ENCODE peak calls at places on chromosomes 13 and 19, in ten cellular contexts. W, E, C, S, A, M, G, B, O and Z are unnamed samples.

GRCh38 chr19:2638417-2638940 is 64.0 kb downstream of the GNG7 start:
- DNase-seq in G (no peak), O (no peak), E (no peak), A (no peak), M (no peak), B (no peak), S (no peak), W (no peak), C (no peak), Z (no peak)

GRCh38 chr19:46404039-46404883 is 9.1 kb downstream of the CCDC8 start:
- DNase-seq in E (peak), C (peak), G (no peak), O (peak), A (peak), B (no peak), M (no peak), W (peak), S (no peak), Z (no peak)

GRCh38 chr13:99376924-99377323 is 69.7 kb upstream of the GPR183 start:
- DNase-seq in A (no peak), W (no peak), S (no peak), O (no peak), B (peak), C (no peak), E (no peak), G (no peak), M (no peak), Z (no peak)

GRCh38 chr19:45110811-45111210 is 17.8 kb downstream of the PPP1R37 start:
- DNase-seq in C (no peak), W (no peak), S (no peak), A (no peak), O (no peak), G (no peak), E (no peak), M (peak), B (no peak), Z (no peak)

GRCh38 chr19:9801976-9802375 is 16.9 kb downstream of the FBXL12 start:
- DNase-seq in A (no peak), C (no peak), B (no peak), G (no peak), M (no peak), O (peak), W (no peak), E (no peak), S (no peak), Z (no peak)

GRCh38 chr19:2574971-2575630 is 99.2 kb downstream of the GADD45B start:
- DNase-seq in B (no peak), O (no peak), A (no peak), G (no peak), S (no peak), C (no peak), M (no peak), W (no peak), E (no peak), Z (no peak)

GRCh38 chr19:47781590-47782318 is 3.3 kb downstream of the SELENOW start:
- DNase-seq in C (no peak), E (no peak), G (no peak), B (no peak), S (no peak), M (no peak), A (no peak), W (no peak), O (no peak), Z (no peak)

GRCh38 chr19:44947041-44947581 is 1.3 kb downstream of the APOC2 start:
- DNase-seq in A (no peak), O (no peak), C (no peak), E (no peak), G (no peak), S (no peak), B (no peak), W (no peak), M (no peak), Z (no peak)

GRCh38 chr19:11401808-11402543 is 17.1 kb downstream of the RGL3 start:
- DNase-seq in G (no peak), C (no peak), B (no peak), S (no peak), M (peak), W (no peak), E (no peak), A (no peak), O (no peak), Z (no peak)

GRCh38 chr13:22735381-22735995 is 445.3 kb upstream of the SGCG start:
- DNase-seq in S (no peak), G (no peak), O (no peak), C (no peak), W (no peak), E (no peak), B (no peak), A (peak), M (no peak), Z (no peak)
- TF ChIP-seq CTCF in S (no peak), G (no peak), O (no peak), C (no peak), W (peak), E (no peak), B (no peak), A (peak), M (no peak), Z (no peak)

GRCh38 chr19:43667524-43668405 is 2.2 kb downstream of the PLAUR start:
- DNase-seq in B (no peak), A (no peak), M (no peak), E (peak), O (peak), G (no peak), S (no peak), C (no peak), W (peak), Z (no peak)

GRCh38 chr19:43658001-43658400 is 12.0 kb downstream of the PLAUR start:
- DNase-seq in E (no peak), W (no peak), S (no peak), A (no peak), C (no peak), O (no peak), B (no peak), G (no peak), M (no peak), Z (no peak)

GRCh38 chr19:43664008-43664407 is 6.0 kb downstream of the PLAUR start:
- DNase-seq in O (no peak), A (no peak), C (no peak), E (no peak), W (no peak), G (no peak), B (no peak), M (no peak), S (no peak), Z (peak)

GRCh38 chr19:43660301-43660700 is 9.7 kb downstream of the PLAUR start:
- DNase-seq in M (no peak), A (no peak), E (no peak), G (no peak), S (no peak), B (no peak), W (no peak), O (no peak), C (no peak), Z (no peak)

GRCh38 chr19:43662487-43662886 is 7.5 kb downstream of the PLAUR start:
- DNase-seq in S (no peak), O (no peak), A (no peak), G (no peak), B (no peak), M (no peak), E (no peak), W (no peak), C (peak), Z (no peak)
- TF ChIP-seq CTCF in S (no peak), O (peak), A (peak), G (peak), B (no peak), M (no peak), E (peak), W (peak), C (peak), Z (peak)

GRCh38 chr13:59424661-59425060 is 739.1 kb downstream of the DIAPH3 start:
- DNase-seq in G (no peak), E (no peak), B (no peak), M (no peak), W (no peak), O (no peak), C (peak), A (no peak), S (no peak), Z (no peak)

GRCh38 chr13:59423708-59424355 is 739.9 kb downstream of the DIAPH3 start:
- DNase-seq in B (no peak), M (no peak), O (no peak), S (no peak), A (no peak), W (no peak), G (no peak), E (no peak), C (no peak), Z (no peak)

GRCh38 chr13:59425211-59425721 is 738.5 kb downstream of the DIAPH3 start:
- DNase-seq in M (no peak), O (no peak), S (no peak), W (no peak), C (peak), G (peak), B (no peak), E (no peak), A (no peak), Z (no peak)

GRCh38 chr13:59422646-59423045 is 741.1 kb downstream of the DIAPH3 start:
- DNase-seq in S (no peak), W (no peak), M (no peak), C (no peak), B (no peak), A (no peak), O (no peak), G (no peak), E (no peak), Z (no peak)
- TF ChIP-seq CTCF in S (no peak), W (no peak), M (no peak), C (no peak), B (no peak), A (no peak), O (no peak), G (no peak), E (no peak), Z (no peak)

GRCh38 chr19:5850743-5851293 is 431 bp downstream of the FUT3 start:
- DNase-seq in B (no peak), C (peak), E (peak), A (no peak), M (no peak), O (no peak), G (no peak), W (no peak), S (no peak), Z (no peak)
- TF ChIP-seq CTCF in B (no peak), C (no peak), E (no peak), A (no peak), M (no peak), O (no peak), G (no peak), W (no peak), S (no peak), Z (no peak)

DNA sequence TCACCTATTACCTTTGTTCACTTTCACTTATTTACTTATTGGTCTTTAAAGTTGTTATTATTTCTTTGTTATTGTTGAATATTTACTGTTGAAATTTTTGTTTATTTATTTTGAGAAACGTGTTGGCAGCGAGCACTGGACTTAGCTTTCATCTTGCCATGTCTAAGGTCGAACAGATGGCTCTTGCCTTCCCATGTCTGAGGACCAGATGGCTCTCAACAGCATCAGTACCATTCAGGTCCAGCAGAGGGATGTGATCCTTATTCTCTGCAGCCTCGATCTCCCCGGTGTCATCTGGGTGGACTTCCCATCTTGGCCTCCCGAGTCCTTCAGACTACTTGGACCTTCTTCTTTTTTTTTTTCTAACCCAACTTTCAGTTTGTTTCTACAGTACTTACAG is 1437.6 kb downstream of the UQCRFS1 start:
- DNase-seq in A (peak), O (no peak), W (no peak), E (no peak), C (no peak), M (no peak), B (no peak), S (no peak), G (no peak), Z (no peak)
- TF ChIP-seq CTCF in A (no peak), O (no peak), W (no peak), E (no peak), C (no peak), M (no peak), B (no peak), S (peak), G (no peak), Z (no peak)

DNA sequence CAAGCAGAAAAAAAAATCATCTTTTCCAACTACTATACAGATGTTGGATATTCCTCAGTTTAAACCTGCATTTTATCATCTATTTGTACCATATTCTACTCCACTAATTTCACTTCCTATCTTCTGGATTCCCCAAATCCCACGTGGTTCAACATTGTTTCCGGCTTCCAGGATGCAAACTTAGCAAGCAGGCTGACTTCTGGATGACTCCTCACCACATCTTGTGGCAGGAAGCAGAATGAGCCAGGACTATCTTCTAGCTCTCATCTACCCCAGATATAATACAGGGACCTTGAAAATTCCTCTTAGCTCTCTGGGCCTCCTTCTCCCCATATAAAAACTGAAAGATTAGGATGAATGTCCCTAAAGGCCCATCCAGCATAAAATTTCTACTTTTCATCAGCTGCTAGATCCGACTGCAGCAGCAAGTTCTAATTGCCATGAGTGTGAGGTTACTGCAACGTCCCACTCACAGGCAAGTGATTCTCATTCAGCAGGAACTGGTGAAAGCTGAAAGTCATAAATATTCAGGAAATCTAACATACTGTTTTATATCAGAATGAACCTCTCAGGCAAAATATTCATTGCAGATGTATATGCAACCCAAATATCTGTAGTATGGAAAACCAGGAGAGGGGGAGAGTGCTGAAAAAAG is 93.4 kb downstream of the KCTD12 start:
- DNase-seq in E (no peak), W (no peak), B (no peak), A (no peak), C (peak), G (no peak), O (no peak), S (no peak), M (no peak), Z (peak)
- TF ChIP-seq CTCF in E (no peak), W (peak), B (no peak), A (no peak), C (peak), G (no peak), O (no peak), S (no peak), M (no peak), Z (no peak)

DNA sequence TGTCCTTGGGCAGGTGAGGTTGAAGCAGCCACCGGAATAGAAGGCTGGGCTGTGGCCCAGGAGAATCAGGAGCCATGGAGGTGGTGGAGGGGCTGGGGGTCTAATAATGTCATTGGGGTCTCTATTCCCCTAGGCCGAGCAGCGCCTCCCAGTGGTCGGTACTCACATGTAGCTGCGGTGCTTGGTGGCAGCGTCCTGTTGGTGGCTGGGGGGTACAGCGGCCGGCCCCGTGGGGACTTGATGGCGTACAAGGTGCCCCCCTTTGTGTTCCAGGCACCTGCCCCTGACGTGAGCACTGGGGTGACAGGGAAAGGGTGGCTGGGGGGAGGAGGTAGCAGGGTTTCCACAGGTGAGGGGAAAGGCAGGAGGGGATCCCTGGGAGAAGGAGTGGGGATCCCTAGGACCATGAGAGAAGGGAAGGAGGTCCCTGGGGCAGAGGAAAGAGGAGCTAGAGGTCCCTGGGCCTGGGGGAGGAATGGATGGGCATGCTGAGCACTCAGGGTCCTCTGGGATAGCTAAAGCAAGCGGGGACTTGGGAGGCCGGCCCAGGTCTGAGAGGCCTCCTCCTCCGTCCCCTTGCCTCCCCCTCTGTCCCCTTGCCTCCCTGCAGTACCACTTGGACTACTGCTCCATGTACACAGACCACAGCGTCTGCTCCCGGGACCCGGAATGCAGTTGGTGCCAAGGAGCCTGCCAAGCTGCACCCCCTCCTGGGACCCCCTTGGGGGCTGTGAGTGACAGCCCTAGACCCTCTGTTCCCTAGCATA is 18.1 kb downstream of the MEGF8 start:
- DNase-seq in A (no peak), C (no peak), E (no peak), W (no peak), M (no peak), G (no peak), O (peak), B (no peak), S (no peak), Z (no peak)
- TF ChIP-seq CTCF in A (peak), C (peak), E (no peak), W (no peak), M (no peak), G (peak), O (peak), B (no peak), S (peak), Z (peak)

GRCh38 chr13:38543561-38543960 is 143.3 kb upstream of the FREM2 start:
- DNase-seq in W (no peak), S (no peak), A (no peak), E (no peak), G (no peak), O (no peak), C (no peak), B (no peak), M (no peak), Z (no peak)
- TF ChIP-seq CTCF in W (no peak), S (no peak), A (no peak), E (no peak), G (no peak), O (no peak), C (no peak), B (no peak), M (no peak), Z (no peak)